ENCODE peak calls at places on chromosome 20, in six cellular contexts. O, E, A, V, K and T are unnamed samples.

GRCh38 chr20:36543187-36544133 is 2.1 kb downstream of the MYL9 start:
- DNase-seq in O (no peak), E (no peak), A (no peak), V (no peak), K (no peak), T (no peak)

GRCh38 chr20:23585449-23585807 is 17.1 kb upstream of the CST9L start:
- DNase-seq in O (no peak), E (no peak), A (no peak), V (no peak), K (no peak), T (no peak)

GRCh38 chr20:5947276-5947675 is 3.1 kb downstream of the TRMT6 start:
- DNase-seq in O (no peak), E (no peak), A (no peak), V (no peak), K (no peak), T (no peak)

GRCh38 chr20:373171-373890 is 7.2 kb upstream of the TRIB3 start:
- DNase-seq in O (peak), E (no peak), A (no peak), V (no peak), K (peak), T (no peak)

GRCh38 chr20:60959971-60960370 is 292.1 kb upstream of the CDH4 start:
- DNase-seq in O (no peak), E (no peak), A (no peak), V (no peak), K (no peak), T (no peak)

GRCh38 chr20:44133424-44133823 is 53.6 kb downstream of the JPH2 start:
- DNase-seq in O (no peak), E (no peak), A (no peak), V (no peak), K (no peak), T (no peak)

GRCh38 chr20:44166477-44166876 is 20.5 kb downstream of the JPH2 start:
- DNase-seq in O (no peak), E (no peak), A (no peak), V (no peak), K (no peak), T (no peak)

GRCh38 chr20:59939879-59940128 is 301 bp downstream of the PPP1R3D start:
- DNase-seq in O (no peak), E (no peak), A (peak), V (no peak), K (peak), T (no peak)

GRCh38 chr20:43893930-43894329 is 20.7 kb upstream of the TOX2 start:
- DNase-seq in O (no peak), E (no peak), A (no peak), V (no peak), K (no peak), T (no peak)

DNA sequence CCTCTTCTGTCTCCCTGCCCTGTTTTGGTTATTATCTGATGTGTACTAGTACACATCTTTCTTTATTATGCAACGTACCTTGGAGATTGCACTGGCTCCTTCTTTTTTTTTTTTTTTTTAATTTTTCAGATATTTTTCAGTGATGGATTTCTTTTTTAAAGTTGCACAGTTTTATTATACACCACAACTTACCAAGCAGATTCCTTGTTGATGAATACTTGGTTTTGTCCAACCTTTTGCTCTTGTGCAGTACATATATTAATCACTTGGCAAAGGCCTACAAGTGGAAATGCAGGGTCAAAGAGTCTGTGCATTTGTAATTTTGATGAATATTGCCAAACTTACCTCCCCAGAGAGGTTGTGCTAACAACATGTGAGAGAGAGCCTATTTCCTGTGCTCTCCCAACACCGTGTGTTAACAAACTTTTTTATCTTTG is 50.1 kb upstream of the RNF24 start:
- DNase-seq in O (no peak), E (no peak), A (no peak), V (no peak), K (no peak), T (no peak)
- TF ChIP-seq TAF1 in O (no peak), E (no peak), A (no peak), V (no peak), K (no peak), T (no peak)

GRCh38 chr20:51767018-51767866 is 948 bp downstream of the ATP9A start:
- DNase-seq in O (peak), E (no peak), A (peak), V (peak), K (peak), T (no peak)
- TF ChIP-seq POLR2A in O (peak), E (no peak), A (no peak), V (peak), K (no peak), T (no peak)

GRCh38 chr20:7275628-7276237 is 508.2 kb downstream of the BMP2 start:
- DNase-seq in O (no peak), E (no peak), A (no peak), V (no peak), K (no peak), T (no peak)
- TF ChIP-seq TAF1 in O (no peak), E (no peak), A (no peak), V (no peak), K (no peak), T (no peak)

DNA sequence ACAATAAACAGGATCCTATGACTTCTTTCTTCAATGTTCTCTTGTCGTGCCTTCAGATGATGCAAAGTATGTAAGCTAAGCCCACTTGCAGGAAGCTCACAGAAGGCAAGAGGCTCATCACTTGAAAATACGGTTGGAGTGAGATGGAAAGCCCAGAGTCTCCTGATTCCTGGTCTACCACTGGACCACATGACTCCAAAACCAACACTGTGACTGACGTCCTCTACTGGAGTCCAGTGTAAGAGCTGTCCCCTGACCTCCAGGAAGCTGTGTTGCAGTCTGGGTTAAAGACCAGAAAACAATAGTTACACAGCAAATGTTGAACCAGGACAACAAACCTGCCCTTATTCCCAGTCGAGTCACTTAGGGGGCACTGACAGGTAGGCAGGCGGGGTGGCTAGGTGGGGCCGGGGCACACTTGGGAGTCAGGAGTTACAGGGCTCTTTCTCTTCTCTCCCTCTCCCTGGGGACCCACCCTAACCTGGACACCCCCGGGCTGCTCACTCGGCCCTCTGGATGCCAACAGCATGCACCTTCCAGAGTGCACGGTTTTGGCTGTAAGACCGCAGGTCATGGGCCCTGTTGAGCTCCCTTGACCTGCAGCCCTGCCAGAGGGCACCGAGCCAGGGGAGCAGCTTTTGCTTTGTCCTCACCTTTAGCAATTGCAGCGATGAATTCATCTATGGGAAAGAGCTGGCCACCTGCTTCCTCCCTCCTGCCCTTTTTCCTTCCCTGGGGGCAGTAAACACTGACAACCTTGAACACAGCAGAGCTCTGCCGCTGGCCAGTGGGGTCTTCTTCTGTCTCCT is 7.4 kb downstream of the PCK1 start:
- DNase-seq in O (peak), E (no peak), A (no peak), V (no peak), K (no peak), T (no peak)
- TF ChIP-seq POLR2A in O (peak), E (no peak), A (no peak), V (no peak), K (no peak), T (no peak)

GRCh38 chr20:58339741-58340140 is 30.2 kb downstream of the RAB22A start:
- DNase-seq in O (no peak), E (no peak), A (no peak), V (no peak), K (no peak), T (no peak)

GRCh38 chr20:58344741-58345140 is 35.2 kb downstream of the RAB22A start:
- DNase-seq in O (no peak), E (no peak), A (no peak), V (no peak), K (no peak), T (no peak)

GRCh38 chr20:58340151-58340550 is 30.6 kb downstream of the RAB22A start:
- DNase-seq in O (no peak), E (no peak), A (no peak), V (no peak), K (no peak), T (no peak)

GRCh38 chr20:58342104-58342945 is 32.8 kb downstream of the RAB22A start:
- DNase-seq in O (no peak), E (no peak), A (no peak), V (no peak), K (no peak), T (no peak)

DNA sequence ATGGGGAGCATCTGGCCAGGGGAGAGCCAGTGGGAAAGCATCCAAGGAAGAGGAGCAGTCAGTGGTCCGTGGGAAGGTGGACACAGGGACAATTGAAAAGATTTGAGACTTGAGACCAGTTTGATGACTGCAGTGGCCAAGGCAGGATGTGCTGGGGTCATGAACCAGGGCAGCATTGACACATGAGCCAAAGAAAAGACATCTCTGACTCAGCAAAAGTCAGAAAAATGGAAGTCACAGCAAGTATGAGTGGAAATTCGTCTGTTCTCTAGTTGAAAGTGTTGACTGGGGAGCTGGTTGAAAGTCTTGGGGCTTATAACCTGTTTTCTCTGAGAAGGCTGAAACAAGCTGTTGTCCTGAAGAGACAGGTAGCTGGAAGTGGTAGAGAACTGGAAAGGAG is 31.3 kb downstream of the RAB22A start:
- DNase-seq in O (no peak), E (no peak), A (no peak), V (no peak), K (no peak), T (no peak)
- TF ChIP-seq TAF1 in O (no peak), E (no peak), A (no peak), V (no peak), K (no peak), T (no peak)

GRCh38 chr20:25247666-25248500 is at the start of gene PYGB:
- DNase-seq in O (peak), E (peak), A (peak), V (peak), K (peak), T (peak)
- TF ChIP-seq POLR2A in O (peak), E (peak), A (peak), V (peak), K (peak), T (peak)

DNA sequence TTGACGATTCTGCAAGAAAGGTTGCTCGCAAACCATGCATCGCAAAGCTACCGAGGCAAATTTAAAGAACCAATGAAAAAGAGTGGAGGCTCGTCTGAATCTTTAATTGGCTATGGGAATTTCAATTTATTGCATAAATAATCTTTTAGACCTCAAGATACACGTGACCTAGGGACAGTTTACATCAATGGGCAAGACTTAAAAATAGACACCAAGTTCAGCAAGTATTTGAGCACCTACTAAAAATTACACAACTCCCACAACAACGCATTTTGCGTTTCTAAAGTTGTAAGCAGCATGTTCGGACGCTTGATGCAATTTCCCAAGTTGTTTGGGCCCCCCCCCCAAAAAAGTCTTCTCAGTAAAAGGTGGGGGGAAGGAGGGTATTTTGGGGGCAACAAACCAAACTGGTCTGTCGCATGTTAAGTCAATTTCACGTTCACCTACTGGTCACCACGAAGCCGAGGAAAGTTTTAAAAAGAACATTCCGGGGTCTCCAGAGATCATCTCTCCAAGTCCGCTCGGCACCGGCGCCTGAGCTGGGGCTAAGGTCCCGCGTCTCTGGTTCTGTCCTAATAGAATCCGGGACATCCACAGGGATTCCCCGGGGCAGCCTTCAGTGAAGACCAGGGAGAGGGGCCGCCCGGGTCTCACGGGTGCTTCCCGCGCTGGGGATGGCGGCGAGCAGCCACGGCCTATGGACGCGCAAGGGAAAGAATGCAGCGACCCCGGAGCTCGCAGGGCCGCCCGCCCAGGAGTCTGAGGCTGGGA is 814 bp downstream of the SNX5 start:
- DNase-seq in O (no peak), E (no peak), A (no peak), V (no peak), K (no peak), T (peak)
- TF ChIP-seq TAF1 in O (no peak), E (no peak), A (no peak), V (no peak), K (no peak), T (no peak)

GRCh38 chr20:1894471-1894950 is 696 bp upstream of the SIRPA start:
- DNase-seq in O (no peak), E (no peak), A (peak), V (no peak), K (peak), T (peak)
- TF ChIP-seq POLR2A in O (no peak), E (peak), A (no peak), V (peak), K (no peak), T (no peak)